ENCODE peak calls at places on chromosomes 2 and 18, in five cellular contexts. One of them, this sample, is unnamed.

GRCh38 chr2:140994856-140995255 is 1136.0 kb downstream of the LRP1B start:
- DNase-seq in AG09309: no peak
- DNase-seq in AG04450: no peak
- DNase-seq in NCI-H524: no peak
- DNase-seq in PC-9: no peak
- DNase-seq in this sample: no peak

GRCh38 chr18:50711401-50711800 is 108.4 kb downstream of the MRO start:
- DNase-seq in PC-9: no peak
- DNase-seq in AG04450: no peak
- DNase-seq in AG09309: no peak
- DNase-seq in NCI-H524: peak; percentile 93
- DNase-seq in this sample: no peak

GRCh38 chr18:76429262-76430126 is 65.5 kb downstream of the ZNF516 start:
- DNase-seq in NCI-H524: no peak
- DNase-seq in AG04450: no peak
- DNase-seq in AG09309: no peak
- DNase-seq in PC-9: no peak
- DNase-seq in this sample: no peak

GRCh38 chr2:29797916-29798315 is 123.5 kb downstream of the ALK start:
- DNase-seq in AG04450: no peak
- DNase-seq in NCI-H524: no peak
- DNase-seq in AG09309: no peak
- DNase-seq in PC-9: no peak
- DNase-seq in this sample: no peak

GRCh38 chr2:48249093-48249492 is 280.9 kb upstream of the STON1 start:
- DNase-seq in NCI-H524: peak; percentile 78
- DNase-seq in AG09309: peak; percentile 8
- DNase-seq in PC-9: no peak
- DNase-seq in AG04450: peak; percentile 50
- DNase-seq in this sample: no peak

GRCh38 chr2:215654177-215654850 is 218.4 kb upstream of the FN1 start:
- DNase-seq in AG09309: peak; percentile 65
- DNase-seq in AG04450: peak; percentile 26
- DNase-seq in PC-9: no peak
- DNase-seq in NCI-H524: no peak
- DNase-seq in this sample: no peak

GRCh38 chr2:6081542-6081872 is 389.3 kb downstream of the SOX11 start:
- DNase-seq in NCI-H524: no peak
- DNase-seq in AG04450: no peak
- DNase-seq in PC-9: no peak
- DNase-seq in AG09309: no peak
- DNase-seq in this sample: no peak

GRCh38 chr2:98869272-98869641 is 66.8 kb downstream of the CRACDL start:
- DNase-seq in AG09309: no peak
- DNase-seq in NCI-H524: no peak
- DNase-seq in PC-9: peak; percentile 100
- DNase-seq in AG04450: no peak
- DNase-seq in this sample: no peak

GRCh38 chr18:46343940-46344372 is 239.8 kb downstream of the HAUS1 start:
- DNase-seq in NCI-H524: peak; percentile 33
- DNase-seq in AG09309: no peak
- DNase-seq in AG04450: no peak
- DNase-seq in PC-9: no peak
- DNase-seq in this sample: peak; percentile 67

GRCh38 chr18:68121826-68122225 is 593.1 kb downstream of the TMX3 start:
- DNase-seq in PC-9: no peak
- DNase-seq in NCI-H524: no peak
- DNase-seq in AG04450: no peak
- DNase-seq in AG09309: no peak
- DNase-seq in this sample: no peak

GRCh38 chr2:98578231-98578630 is 30.1 kb downstream of the COA5 start:
- DNase-seq in AG09309: no peak
- DNase-seq in PC-9: no peak
- DNase-seq in AG04450: no peak
- DNase-seq in NCI-H524: no peak
- DNase-seq in this sample: no peak

GRCh38 chr2:216732334-216732733 is 37.0 kb upstream of the IGFBP5 start:
- DNase-seq in AG04450: no peak
- DNase-seq in AG09309: no peak
- DNase-seq in NCI-H524: no peak
- DNase-seq in PC-9: no peak
- DNase-seq in this sample: no peak

GRCh38 chr2:238434846-238435751 is 8.4 kb downstream of the ASB1 start:
- DNase-seq in NCI-H524: no peak
- DNase-seq in PC-9: no peak
- DNase-seq in AG04450: no peak
- DNase-seq in AG09309: no peak
- DNase-seq in this sample: no peak

GRCh38 chr2:64376926-64377325 is 77.0 kb upstream of the LGALSL start:
- DNase-seq in PC-9: peak; percentile 73
- DNase-seq in AG09309: no peak
- DNase-seq in NCI-H524: no peak
- DNase-seq in AG04450: no peak
- DNase-seq in this sample: no peak

GRCh38 chr18:32175265-32175664 is 14.6 kb upstream of the MEP1B start:
- DNase-seq in NCI-H524: no peak
- DNase-seq in PC-9: no peak
- DNase-seq in AG04450: no peak
- DNase-seq in AG09309: no peak
- DNase-seq in this sample: no peak

GRCh38 chr2:221716434-221717303 is 144.6 kb upstream of the EPHA4 start:
- DNase-seq in NCI-H524: no peak
- DNase-seq in PC-9: peak; percentile 81
- DNase-seq in AG04450: no peak
- DNase-seq in AG09309: peak; percentile 0
- DNase-seq in this sample: no peak

This sample was measured in GM20000.